ENCODE peak calls at places on chromosome 15, in ten cellular contexts. X is transverse colon; P is endodermal cell; M is body of pancreas; U is CD4-positive, alpha-beta memory T cell; I is upper lobe of right lung; J is IMR-90; D is hepatocyte; R is astrocyte; G is cardiac muscle cell. E is an unnamed sample. For H3K4me1, the result is how much of the 10 kb centered on the place peaks cover.

GRCh38 chr15:29988689-29989088 is 94.1 kb upstream of the GOLGA8J start:
- DNase-seq in M (no peak), P (no peak), J (peak), U (no peak), X (no peak), R (peak), G (no peak), D (no peak), I (no peak), E (no peak)

GRCh38 chr15:25687689-25688088 is 175.4 kb downstream of the ATP10A start:
- DNase-seq in G (no peak), U (no peak), X (no peak), D (no peak), R (no peak), J (no peak), M (no peak), I (peak), P (no peak), E (no peak)

GRCh38 chr15:39756806-39757522 is 25.7 kb downstream of the FSIP1 start:
- DNase-seq in I (no peak), X (no peak), J (peak), G (peak), D (peak), U (peak), R (peak), P (no peak), M (no peak), E (no peak)

GRCh38 chr15:48798319-48798718 is 12.6 kb downstream of the CEP152 start:
- DNase-seq in X (no peak), R (no peak), J (no peak), M (no peak), P (peak), D (no peak), G (no peak), I (no peak), U (no peak), E (no peak)

GRCh38 chr15:78097667-78098066 is 5.3 kb downstream of the SH2D7 start:
- DNase-seq in M (no peak), D (no peak), X (no peak), I (peak), P (peak), G (no peak), U (no peak), J (no peak), R (no peak), E (no peak)

GRCh38 chr15:94295275-94295674 is 63.9 kb downstream of the MCTP2 start:
- DNase-seq in I (no peak), U (no peak), P (no peak), M (no peak), J (no peak), R (no peak), G (no peak), D (no peak), X (no peak), E (no peak)

GRCh38 chr15:31392761-31393401 is 66.2 kb downstream of the KLF13 start:
- DNase-seq in X (peak), I (no peak), M (peak), U (no peak), J (no peak), R (no peak), G (peak), P (peak), D (peak), E (peak)

GRCh38 chr15:25717116-25717755 is 145.9 kb downstream of the ATP10A start:
- DNase-seq in G (peak), X (no peak), U (no peak), R (peak), P (peak), D (no peak), J (peak), I (no peak), M (no peak), E (no peak)

GRCh38 chr15:69668963-69669362 is 216.3 kb downstream of the RPLP1 start:
- DNase-seq in J (no peak), R (no peak), D (no peak), U (peak), M (no peak), P (no peak), I (no peak), X (peak), G (no peak), E (peak)
- H3K4me1 ChIP-seq in J (under half), R (under half), D (under half), U (under half), M (under half), P (under half), I (under half), X (under half), G (under half), E (under half)

GRCh38 chr15:90001683-90002427 is 731 bp downstream of the ZNF710 start:
- DNase-seq in M (peak), X (peak), J (peak), I (peak), D (peak), P (peak), U (peak), G (peak), R (peak), E (peak)

GRCh38 chr15:90001062-90001682 is at the start of gene ZNF710:
- DNase-seq in G (peak), I (peak), J (peak), M (peak), X (peak), D (peak), P (peak), R (peak), U (peak), E (peak)

GRCh38 chr15:89999676-90000174 is 1.4 kb upstream of the ZNF710 start:
- DNase-seq in G (peak), I (peak), J (peak), D (peak), P (peak), M (peak), R (peak), X (peak), U (no peak), E (no peak)

GRCh38 chr15:89998923-89999675 is 2.0 kb upstream of the ZNF710 start:
- DNase-seq in P (no peak), U (no peak), X (no peak), J (no peak), R (no peak), G (no peak), M (peak), I (peak), D (no peak), E (no peak)

GRCh38 chr15:90000175-90000923 is 775 bp upstream of the ZNF710 start:
- DNase-seq in M (peak), D (peak), R (no peak), J (peak), G (peak), X (peak), I (peak), U (no peak), P (peak), E (peak)
- H3K4me1 ChIP-seq in M (half or more), D (under half), R (under half), J (under half), G (under half), X (under half), I (under half), U (half or more), P (under half), E (under half)

DNA sequence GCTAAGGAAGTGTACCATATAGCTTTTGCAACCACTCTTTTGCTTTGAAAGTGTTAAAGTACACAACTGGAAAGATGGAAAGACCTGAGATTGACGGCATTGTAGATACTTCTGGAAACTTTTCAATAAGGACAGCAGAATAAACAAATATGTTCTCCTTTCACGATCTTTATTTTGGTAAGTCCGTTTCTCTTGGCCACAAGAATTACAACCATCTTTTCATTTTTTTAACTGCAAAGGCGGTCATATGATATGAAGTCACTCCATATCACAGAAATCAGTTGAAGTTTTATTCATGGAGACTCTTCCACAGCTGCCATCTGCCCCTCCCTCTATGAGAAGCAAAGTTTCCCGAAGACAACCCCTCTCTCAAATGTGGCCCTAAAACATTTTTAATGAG is 303.4 kb upstream of the ICE2 start:
- DNase-seq in M (no peak), D (no peak), R (no peak), G (no peak), I (no peak), X (no peak), U (no peak), P (no peak), J (no peak), E (no peak)
- H3K4me1 ChIP-seq in M (under half), D (under half), R (under half), G (under half), I (under half), X (under half), U (under half), P (under half), J (under half), E (under half)

GRCh38 chr15:64809649-64810498 is 15.6 kb downstream of the PIF1 start:
- DNase-seq in J (peak), M (peak), X (peak), P (peak), I (peak), D (peak), R (peak), G (peak), U (peak), E (peak)
- H3K4me1 ChIP-seq in J (under half), M (under half), X (under half), P (under half), I (under half), D (under half), R (under half), G (under half), U (under half), E (under half)

GRCh38 chr15:96328101-96328958 is 2.2 kb upstream of the NR2F2 start:
- DNase-seq in P (no peak), M (no peak), J (no peak), R (peak), I (no peak), G (no peak), U (no peak), D (no peak), X (no peak), E (no peak)

GRCh38 chr15:96325579-96326331 is 4.7 kb upstream of the NR2F2 start:
- DNase-seq in D (peak), G (peak), U (no peak), J (peak), P (peak), M (no peak), X (no peak), I (no peak), R (peak), E (no peak)

GRCh38 chr15:96329403-96329981 is 1.0 kb upstream of the NR2F2 start:
- DNase-seq in G (no peak), X (no peak), M (no peak), I (no peak), P (no peak), U (no peak), D (no peak), J (no peak), R (peak), E (no peak)

GRCh38 chr15:96326551-96327154 is 3.8 kb upstream of the NR2F2 start:
- DNase-seq in X (peak), M (no peak), J (no peak), P (peak), I (peak), R (peak), D (peak), U (no peak), G (peak), E (peak)

DNA sequence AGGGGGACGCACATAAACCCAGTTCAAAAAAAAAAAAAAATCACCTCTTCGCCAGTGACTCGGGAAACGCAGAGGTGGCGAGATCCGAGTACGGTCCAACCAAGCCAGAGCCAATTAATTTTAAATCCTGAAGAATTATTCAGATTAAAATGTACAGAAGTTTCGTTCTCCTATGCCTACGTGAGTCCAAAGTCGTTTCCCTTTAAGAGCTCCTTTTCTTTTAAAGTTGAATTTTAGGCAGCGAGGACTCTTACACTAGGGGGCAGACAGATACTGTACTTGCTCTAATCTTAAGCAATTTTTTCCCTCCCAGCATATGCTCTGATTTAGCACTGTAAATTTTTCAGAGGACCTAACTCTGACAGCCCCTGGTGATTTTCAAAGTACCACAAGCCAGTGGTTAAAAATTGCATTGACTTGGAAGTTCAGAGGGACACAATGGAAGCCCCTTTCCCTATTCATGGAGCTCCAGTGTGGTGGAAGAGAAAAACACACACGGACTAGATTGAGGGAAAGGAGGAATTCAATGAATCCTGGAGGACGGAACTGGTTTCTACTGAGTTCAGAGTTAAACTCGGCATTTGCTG is 3.3 kb upstream of the NR2F2 start:
- DNase-seq in D (peak), I (no peak), G (peak), U (no peak), X (no peak), P (peak), M (peak), J (peak), R (peak), E (peak)
- H3K4me1 ChIP-seq in D (under half), I (under half), G (under half), U (under half), X (under half), P (under half), M (under half), J (under half), R (under half), E (under half)

GRCh38 chr15:63811942-63812341 is 21.8 kb downstream of the HERC1 start:
- DNase-seq in X (no peak), P (no peak), R (no peak), I (no peak), J (no peak), M (no peak), D (no peak), U (no peak), G (no peak), E (no peak)

GRCh38 chr15:63818628-63819027 is 15.1 kb downstream of the HERC1 start:
- DNase-seq in M (no peak), G (no peak), D (no peak), R (no peak), J (no peak), P (no peak), I (no peak), U (no peak), X (no peak), E (no peak)

GRCh38 chr15:63815796-63816533 is 17.8 kb downstream of the HERC1 start:
- DNase-seq in P (no peak), J (peak), D (no peak), M (no peak), X (no peak), R (no peak), U (no peak), G (peak), I (no peak), E (no peak)

GRCh38 chr15:63818191-63818590 is 15.6 kb downstream of the HERC1 start:
- DNase-seq in P (no peak), U (no peak), M (peak), J (peak), I (no peak), X (no peak), R (peak), G (peak), D (peak), E (peak)

GRCh38 chr15:63815211-63815610 is 18.5 kb downstream of the HERC1 start:
- DNase-seq in P (no peak), D (no peak), I (no peak), X (no peak), M (no peak), G (no peak), J (no peak), U (no peak), R (no peak), E (no peak)
- H3K4me1 ChIP-seq in P (under half), D (under half), I (half or more), X (under half), M (under half), G (under half), J (under half), U (half or more), R (under half), E (under half)

GRCh38 chr15:88985547-88986393 is 72.6 kb upstream of the MFGE8 start:
- DNase-seq in M (no peak), J (no peak), I (no peak), U (no peak), D (peak), P (peak), X (no peak), G (no peak), R (no peak), E (no peak)
- H3K4me1 ChIP-seq in M (under half), J (under half), I (under half), U (under half), D (under half), P (under half), X (under half), G (under half), R (under half), E (under half)

DNA sequence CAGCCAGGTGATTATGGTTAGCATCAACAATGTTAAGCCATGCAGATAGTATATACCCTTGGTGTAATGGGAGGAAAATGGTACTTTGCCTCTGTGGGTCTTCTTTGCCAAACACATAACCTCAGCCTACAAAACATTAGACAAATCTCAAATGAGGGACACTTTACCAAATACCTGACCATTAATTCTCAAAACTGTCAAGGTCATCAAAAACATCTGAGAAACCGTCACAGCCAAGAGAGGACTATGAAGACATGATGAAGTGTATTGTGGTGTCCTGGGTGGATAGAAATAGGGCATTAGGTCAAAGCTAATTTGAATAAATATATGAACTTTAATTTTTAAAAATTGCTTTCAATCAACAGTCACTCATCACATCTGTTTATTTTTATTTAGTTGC is 1036.1 kb downstream of the AGBL1 start:
- DNase-seq in G (no peak), D (no peak), U (no peak), P (no peak), J (no peak), M (no peak), X (no peak), R (no peak), I (no peak), E (no peak)
- H3K4me1 ChIP-seq in G (under half), D (under half), U (under half), P (under half), J (under half), M (under half), X (under half), R (under half), I (under half), E (under half)

GRCh38 chr15:77063249-77063648 is 7.7 kb downstream of the TSPAN3 start:
- DNase-seq in M (no peak), G (no peak), I (no peak), X (no peak), P (no peak), D (no peak), J (no peak), U (no peak), R (no peak), E (no peak)

GRCh38 chr15:77066961-77067690 is 3.8 kb downstream of the TSPAN3 start:
- DNase-seq in J (peak), G (no peak), R (no peak), D (peak), X (no peak), U (no peak), I (no peak), P (no peak), M (no peak), E (peak)

GRCh38 chr15:77064539-77065308 is 6.2 kb downstream of the TSPAN3 start:
- DNase-seq in J (peak), X (no peak), I (no peak), M (no peak), U (no peak), P (no peak), G (no peak), D (peak), R (peak), E (no peak)

GRCh38 chr15:77060560-77060959 is 10.3 kb downstream of the TSPAN3 start:
- DNase-seq in I (no peak), G (peak), X (no peak), U (no peak), M (no peak), R (peak), D (no peak), P (no peak), J (peak), E (no peak)

DNA sequence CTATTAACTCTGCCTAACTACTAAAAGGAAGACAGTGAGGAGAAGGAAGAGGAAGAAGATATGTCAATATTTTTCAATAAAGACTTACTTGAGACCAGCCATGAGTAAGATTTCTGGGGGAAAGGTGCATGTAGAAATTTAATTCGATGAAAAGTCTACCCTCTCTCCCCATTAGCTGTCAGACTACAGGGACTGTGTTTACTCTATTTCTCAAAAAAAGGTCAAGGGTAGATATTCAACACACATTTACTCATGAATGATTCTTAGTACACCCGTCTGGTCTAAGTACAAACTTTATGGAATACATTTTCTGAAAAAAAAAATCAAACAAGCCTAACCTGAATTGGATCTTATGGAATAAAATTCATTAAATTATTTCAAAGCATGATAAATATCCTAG is 6.8 kb downstream of the TSPAN3 start:
- DNase-seq in J (no peak), R (no peak), P (no peak), I (no peak), X (no peak), U (no peak), G (no peak), M (no peak), D (no peak), E (no peak)
- H3K4me1 ChIP-seq in J (under half), R (under half), P (under half), I (half or more), X (under half), U (under half), G (half or more), M (half or more), D (half or more), E (half or more)

GRCh38 chr15:85582719-85583089 is 202.3 kb downstream of the AKAP13 start:
- DNase-seq in P (no peak), J (peak), I (peak), X (peak), U (peak), G (peak), D (peak), M (peak), R (peak), E (peak)

GRCh38 chr15:85582076-85582718 is 201.8 kb downstream of the AKAP13 start:
- DNase-seq in D (no peak), R (peak), M (peak), G (peak), X (peak), J (peak), P (no peak), U (peak), I (peak), E (no peak)

GRCh38 chr15:85580914-85581313 is 200.5 kb downstream of the AKAP13 start:
- DNase-seq in P (no peak), J (no peak), I (peak), U (peak), X (peak), D (no peak), G (no peak), M (peak), R (no peak), E (peak)

GRCh38 chr15:85579957-85580694 is 199.7 kb downstream of the AKAP13 start:
- DNase-seq in G (peak), J (no peak), U (no peak), I (peak), M (peak), P (no peak), R (peak), D (peak), X (peak), E (peak)

GRCh38 chr15:85581495-85581894 is 201.1 kb downstream of the AKAP13 start:
- DNase-seq in J (no peak), U (peak), X (peak), G (peak), P (no peak), I (peak), R (no peak), M (peak), D (no peak), E (peak)
- H3K4me1 ChIP-seq in J (under half), U (half or more), X (under half), G (under half), P (under half), I (half or more), R (under half), M (half or more), D (under half), E (under half)